ENCODE peak calls at places on chromosomes 6 and 20, in nine cellular contexts. One of them, this sample, is unnamed.

GRCh38 chr20:43442310-43442880 is 15.3 kb upstream of the SRSF6 start:
- DNase-seq in HuH-7.5: no peak
- DNase-seq in ACHN: no peak
- DNase-seq in stimulated activated CD4-positive, alpha-beta T cell treated with anti-CD3 and anti-CD28 coated beads, Interleukin-12 subunit alpha, Interleukin-12 subunit beta, amount 100 ng/mL, for 4 hours: no peak
- DNase-seq in fibroblast of the aortic adventitia: no peak
- DNase-seq in ELR: peak; percentile 51
- DNase-seq in GM23248: peak; percentile 42
- DNase-seq in SJSA1: no peak
- DNase-seq in HCT116: no peak
- DNase-seq in this sample: no peak

GRCh38 chr6:158776737-158777136 is 42.4 kb downstream of the EZR start:
- DNase-seq in SJSA1: no peak
- DNase-seq in HCT116: no peak
- DNase-seq in stimulated activated CD4-positive, alpha-beta T cell treated with anti-CD3 and anti-CD28 coated beads, Interleukin-12 subunit alpha, Interleukin-12 subunit beta, amount 100 ng/mL, for 4 hours: no peak
- DNase-seq in GM23248: no peak
- DNase-seq in ACHN: no peak
- DNase-seq in HuH-7.5: no peak
- DNase-seq in fibroblast of the aortic adventitia: no peak
- DNase-seq in ELR: no peak
- DNase-seq in this sample: no peak

GRCh38 chr6:132812255-132812732 is 2.1 kb upstream of the RPS12 start:
- DNase-seq in fibroblast of the aortic adventitia: peak; percentile 65
- DNase-seq in ACHN: no peak
- DNase-seq in GM23248: peak; percentile 73
- DNase-seq in HuH-7.5: no peak
- DNase-seq in stimulated activated CD4-positive, alpha-beta T cell treated with anti-CD3 and anti-CD28 coated beads, Interleukin-12 subunit alpha, Interleukin-12 subunit beta, amount 100 ng/mL, for 4 hours: no peak
- DNase-seq in HCT116: no peak
- DNase-seq in ELR: peak; percentile 62
- DNase-seq in SJSA1: no peak
- DNase-seq in this sample: no peak

GRCh38 chr6:170026272-170027110 is 264.4 kb downstream of the DLL1 start:
- DNase-seq in HuH-7.5: no peak
- DNase-seq in stimulated activated CD4-positive, alpha-beta T cell treated with anti-CD3 and anti-CD28 coated beads, Interleukin-12 subunit alpha, Interleukin-12 subunit beta, amount 100 ng/mL, for 4 hours: no peak
- DNase-seq in HCT116: peak; percentile 27
- DNase-seq in GM23248: no peak
- DNase-seq in fibroblast of the aortic adventitia: no peak
- DNase-seq in ACHN: no peak
- DNase-seq in ELR: no peak
- DNase-seq in SJSA1: no peak
- DNase-seq in this sample: no peak

GRCh38 chr6:53287336-53288225 is 61.2 kb downstream of the ELOVL5 start:
- DNase-seq in ACHN: no peak
- DNase-seq in GM23248: no peak
- DNase-seq in fibroblast of the aortic adventitia: peak; percentile 24
- DNase-seq in HuH-7.5: no peak
- DNase-seq in stimulated activated CD4-positive, alpha-beta T cell treated with anti-CD3 and anti-CD28 coated beads, Interleukin-12 subunit alpha, Interleukin-12 subunit beta, amount 100 ng/mL, for 4 hours: no peak
- DNase-seq in SJSA1: no peak
- DNase-seq in ELR: no peak
- DNase-seq in HCT116: no peak
- DNase-seq in this sample: no peak

GRCh38 chr20:19071442-19071717 is 141.1 kb upstream of the SLC24A3 start:
- DNase-seq in HuH-7.5: no peak
- DNase-seq in HCT116: no peak
- DNase-seq in ACHN: no peak
- DNase-seq in ELR: no peak
- DNase-seq in SJSA1: no peak
- DNase-seq in fibroblast of the aortic adventitia: no peak
- DNase-seq in stimulated activated CD4-positive, alpha-beta T cell treated with anti-CD3 and anti-CD28 coated beads, Interleukin-12 subunit alpha, Interleukin-12 subunit beta, amount 100 ng/mL, for 4 hours: no peak
- DNase-seq in GM23248: no peak
- DNase-seq in this sample: no peak

GRCh38 chr6:154791561-154792317 is 58.5 kb downstream of the SCAF8 start:
- DNase-seq in ACHN: no peak
- DNase-seq in HuH-7.5: no peak
- DNase-seq in SJSA1: no peak
- DNase-seq in ELR: peak; percentile 53
- DNase-seq in fibroblast of the aortic adventitia: peak; percentile 35
- DNase-seq in HCT116: no peak
- DNase-seq in GM23248: peak; percentile 61
- DNase-seq in stimulated activated CD4-positive, alpha-beta T cell treated with anti-CD3 and anti-CD28 coated beads, Interleukin-12 subunit alpha, Interleukin-12 subunit beta, amount 100 ng/mL, for 4 hours: no peak
- DNase-seq in this sample: no peak

GRCh38 chr6:52022675-52023074 is 64.7 kb downstream of the PKHD1 start:
- DNase-seq in stimulated activated CD4-positive, alpha-beta T cell treated with anti-CD3 and anti-CD28 coated beads, Interleukin-12 subunit alpha, Interleukin-12 subunit beta, amount 100 ng/mL, for 4 hours: no peak
- DNase-seq in fibroblast of the aortic adventitia: no peak
- DNase-seq in SJSA1: no peak
- DNase-seq in ACHN: no peak
- DNase-seq in GM23248: no peak
- DNase-seq in HCT116: no peak
- DNase-seq in HuH-7.5: no peak
- DNase-seq in ELR: no peak
- DNase-seq in this sample: no peak

GRCh38 chr6:30960907-30961673 is 20.3 kb downstream of the MUCL3 start:
- DNase-seq in SJSA1: no peak
- DNase-seq in ELR: no peak
- DNase-seq in ACHN: no peak
- DNase-seq in fibroblast of the aortic adventitia: peak; percentile 33
- DNase-seq in stimulated activated CD4-positive, alpha-beta T cell treated with anti-CD3 and anti-CD28 coated beads, Interleukin-12 subunit alpha, Interleukin-12 subunit beta, amount 100 ng/mL, for 4 hours: no peak
- DNase-seq in GM23248: peak; percentile 67
- DNase-seq in HCT116: no peak
- DNase-seq in HuH-7.5: no peak
- DNase-seq in this sample: no peak

GRCh38 chr20:1926237-1926636 is 31.0 kb downstream of the SIRPA start:
- DNase-seq in fibroblast of the aortic adventitia: no peak
- DNase-seq in GM23248: no peak
- DNase-seq in HuH-7.5: no peak
- DNase-seq in SJSA1: no peak
- DNase-seq in HCT116: no peak
- DNase-seq in stimulated activated CD4-positive, alpha-beta T cell treated with anti-CD3 and anti-CD28 coated beads, Interleukin-12 subunit alpha, Interleukin-12 subunit beta, amount 100 ng/mL, for 4 hours: no peak
- DNase-seq in ELR: no peak
- DNase-seq in ACHN: no peak
- DNase-seq in this sample: no peak

GRCh38 chr20:63070301-63070625 is 63.5 kb upstream of the BHLHE23 start:
- DNase-seq in HCT116: no peak
- DNase-seq in SJSA1: no peak
- DNase-seq in ACHN: no peak
- DNase-seq in HuH-7.5: no peak
- DNase-seq in ELR: no peak
- DNase-seq in GM23248: no peak
- DNase-seq in stimulated activated CD4-positive, alpha-beta T cell treated with anti-CD3 and anti-CD28 coated beads, Interleukin-12 subunit alpha, Interleukin-12 subunit beta, amount 100 ng/mL, for 4 hours: no peak
- DNase-seq in fibroblast of the aortic adventitia: no peak
- DNase-seq in this sample: no peak

GRCh38 chr6:119541132-119541905 is 191.8 kb upstream of the MAN1A1 start:
- DNase-seq in ACHN: peak; percentile 65
- DNase-seq in fibroblast of the aortic adventitia: peak; percentile 100
- DNase-seq in HCT116: peak; percentile 88
- DNase-seq in ELR: peak; percentile 96
- DNase-seq in HuH-7.5: no peak
- DNase-seq in GM23248: peak; percentile 98
- DNase-seq in stimulated activated CD4-positive, alpha-beta T cell treated with anti-CD3 and anti-CD28 coated beads, Interleukin-12 subunit alpha, Interleukin-12 subunit beta, amount 100 ng/mL, for 4 hours: no peak
- DNase-seq in SJSA1: no peak
- DNase-seq in this sample: no peak